ENCODE peak calls at places on chromosomes 11 and 22, in four cellular contexts. M, T, G and W are unnamed samples.

GRCh38 chr22:44023404-44024287 is 456 bp upstream of the PARVB start:
- DNase-seq in M (no peak), G (no peak), T (no peak), W (no peak)

GRCh38 chr11:110295487-110296225 is 758 bp downstream of the RDX start:
- DNase-seq in G (peak), M (peak), T (peak), W (no peak)

GRCh38 chr11:62911137-62912130 is 9.7 kb downstream of the CHRM1 start:
- DNase-seq in G (peak), M (no peak), T (no peak), W (no peak)

GRCh38 chr22:25953919-25954318 is 211.9 kb downstream of the MYO18B start:
- DNase-seq in M (no peak), T (no peak), G (no peak), W (no peak)

GRCh38 chr11:121298770-121299169 is 6.2 kb downstream of the SC5D start:
- DNase-seq in M (no peak), G (no peak), T (no peak), W (no peak)

GRCh38 chr11:71442123-71442522 is 6.1 kb downstream of the DHCR7 start:
- DNase-seq in G (no peak), T (no peak), M (no peak), W (no peak)

GRCh38 chr11:102664001-102664752 is 39.0 kb upstream of the MMP20 start:
- DNase-seq in M (no peak), T (no peak), G (peak), W (no peak)

GRCh38 chr11:3627291-3627690 is 14.5 kb downstream of the ART5 start:
- DNase-seq in M (no peak), T (no peak), G (no peak), W (no peak)

GRCh38 chr22:24510694-24511625 is 15.8 kb downstream of the UPB1 start:
- DNase-seq in T (no peak), G (peak), M (no peak), W (no peak)

GRCh38 chr11:82996966-82997606 is 74.6 kb downstream of the RAB30 start:
- DNase-seq in G (peak), T (no peak), M (no peak), W (no peak)

GRCh38 chr11:124277809-124278208 is 21.6 kb downstream of the OR8G5 start:
- DNase-seq in M (no peak), G (no peak), T (no peak), W (no peak)

GRCh38 chr11:123783536-123783935 is 22.6 kb downstream of the OR6M1 start:
- DNase-seq in G (no peak), M (no peak), T (no peak), W (no peak)

GRCh38 chr11:134026655-134027343 is 42.1 kb upstream of the JAM3 start:
- DNase-seq in G (no peak), M (no peak), T (no peak), W (peak)

GRCh38 chr22:36164621-36165020 is 4.1 kb upstream of the APOL3 start:
- DNase-seq in T (no peak), M (no peak), G (no peak), W (no peak)
- H3K27ac ChIP-seq in T (no peak), M (no peak), G (no peak), W (no peak)

GRCh38 chr11:67056640-67057409 is at the start of gene RHOD:
- DNase-seq in T (no peak), G (no peak), M (no peak), W (no peak)
- H3K27ac ChIP-seq in T (peak), G (no peak), M (no peak), W (no peak)

GRCh38 chr22:28413612-28414011 is 266.0 kb downstream of the TTC28 start:
- DNase-seq in G (no peak), M (no peak), T (no peak), W (no peak)
- H3K27ac ChIP-seq in G (no peak), M (no peak), T (peak), W (no peak)

GRCh38 chr11:10670099-10670498 is 23.5 kb downstream of the IRAG1 start:
- DNase-seq in T (no peak), G (no peak), M (no peak), W (no peak)
- H3K27ac ChIP-seq in T (peak), G (no peak), M (no peak), W (no peak)

GRCh38 chr11:95625164-95626017 is 164.2 kb downstream of the FAM76B start:
- DNase-seq in T (no peak), M (no peak), G (no peak), W (no peak)
- H3K27ac ChIP-seq in T (no peak), M (peak), G (no peak), W (no peak)